ENCODE peak calls at places on chromosomes 16 and 17, in five cellular contexts. Y is skeletal muscle cell, H is prostate gland, X is AG04450, F is G401. Q is an unnamed sample.

GRCh38 chr17:1555618-1556471 is 6.7 kb downstream of the PITPNA start:
- DNase-seq in F (no peak), H (no peak), X (no peak), Y (no peak), Q (no peak)

GRCh38 chr17:50533720-50534148 is 1.2 kb downstream of the EPN3 start:
- DNase-seq in X (no peak), F (peak; percentile 48), Y (no peak), H (peak; percentile 66), Q (peak; percentile 65)

GRCh38 chr16:82070656-82071369 is 35.8 kb downstream of the HSD17B2 start:
- DNase-seq in H (no peak), F (no peak), Y (peak; percentile 19), X (peak; percentile 26), Q (no peak)

GRCh38 chr17:19728114-19728495 is 11.7 kb upstream of the SLC47A2 start:
- DNase-seq in Y (peak; percentile 71), X (peak; percentile 67), F (peak; percentile 81), H (peak; percentile 88), Q (peak; percentile 95)

GRCh38 chr16:68367034-68367433 is 56.2 kb downstream of the PRMT7 start:
- DNase-seq in X (no peak), H (no peak), F (peak; percentile 40), Y (no peak), Q (peak; percentile 57)

GRCh38 chr16:4182581-4183257 is 59.2 kb downstream of the SRL start:
- DNase-seq in X (no peak), F (no peak), Y (no peak), H (no peak), Q (no peak)

GRCh38 chr17:57357830-57358426 is 101.6 kb downstream of the MSI2 start:
- DNase-seq in X (no peak), Y (no peak), H (peak; percentile 55), F (no peak), Q (peak; percentile 38)

GRCh38 chr16:52128407-52128806 is 418.5 kb downstream of the TOX3 start:
- DNase-seq in Y (no peak), H (no peak), X (no peak), F (peak; percentile 22), Q (no peak)

GRCh38 chr16:70434489-70435260 is 4.2 kb downstream of the ST3GAL2 start:
- DNase-seq in H (no peak), Y (no peak), F (no peak), X (no peak), Q (no peak)

GRCh38 chr16:15033309-15033707 is 22.6 kb downstream of the NTAN1 start:
- DNase-seq in Y (no peak), F (no peak), H (no peak), X (no peak), Q (no peak)

GRCh38 chr17:17511971-17512858 is 16.0 kb upstream of the RASD1 start:
- DNase-seq in H (no peak), F (no peak), X (peak; percentile 75), Y (peak; percentile 83), Q (no peak)

GRCh38 chr17:17935321-17936271 is 36.6 kb downstream of the TOM1L2 start:
- DNase-seq in H (no peak), Y (peak; percentile 82), X (peak; percentile 59), F (peak; percentile 43), Q (no peak)

Q was measured in DMS53.